ENCODE peak calls at places on chromosome 10, in six cellular contexts. S is caudate nucleus; E is H9; Q is right lobe of liver; T is naive thymus-derived CD4-positive, alpha-beta T cell; I is fibroblast of lung. C is an unnamed sample.

GRCh38 chr10:20115929-20116328 is 299.7 kb downstream of the PLXDC2 start:
- DNase-seq in S (no peak), E (peak), Q (no peak), T (no peak), I (no peak), C (no peak)

GRCh38 chr10:120578123-120578522 is 121.1 kb downstream of the PLPP4 start:
- DNase-seq in S (no peak), E (no peak), Q (no peak), T (no peak), I (peak), C (no peak)

GRCh38 chr10:124636271-124636993 is 107.7 kb downstream of the FAM53B start:
- DNase-seq in S (no peak), E (no peak), Q (no peak), T (peak), I (no peak), C (no peak)

GRCh38 chr10:124534821-124535601 is 73.4 kb downstream of the LHPP start:
- DNase-seq in S (no peak), E (no peak), Q (no peak), T (no peak), I (no peak), C (no peak)

GRCh38 chr10:95698415-95698814 is 4.7 kb upstream of the TCTN3 start:
- DNase-seq in S (no peak), E (no peak), Q (no peak), T (no peak), I (no peak), C (no peak)

GRCh38 chr10:132470306-132471124 is 67.1 kb upstream of the INPP5A start:
- DNase-seq in S (no peak), E (no peak), Q (peak), T (no peak), I (peak), C (no peak)

GRCh38 chr10:63265646-63266207 is 132.6 kb downstream of the NRBF2 start:
- DNase-seq in S (no peak), E (no peak), Q (no peak), T (no peak), I (no peak), C (no peak)

GRCh38 chr10:46255696-46256355 is 31.0 kb upstream of the ANTXRL start:
- DNase-seq in S (no peak), E (peak), Q (peak), T (peak), I (peak), C (no peak)

GRCh38 chr10:99506416-99506815 is 26.3 kb upstream of the NKX2-3 start:
- DNase-seq in S (no peak), E (no peak), Q (no peak), T (no peak), I (no peak), C (no peak)

GRCh38 chr10:96700477-96701099 is 19.7 kb downstream of the PIK3AP1 start:
- DNase-seq in S (no peak), E (no peak), Q (peak), T (no peak), I (no peak), C (no peak)

GRCh38 chr10:117936136-117936535 is 110.6 kb downstream of the RAB11FIP2 start:
- DNase-seq in S (no peak), E (no peak), Q (no peak), T (no peak), I (peak), C (no peak)

DNA sequence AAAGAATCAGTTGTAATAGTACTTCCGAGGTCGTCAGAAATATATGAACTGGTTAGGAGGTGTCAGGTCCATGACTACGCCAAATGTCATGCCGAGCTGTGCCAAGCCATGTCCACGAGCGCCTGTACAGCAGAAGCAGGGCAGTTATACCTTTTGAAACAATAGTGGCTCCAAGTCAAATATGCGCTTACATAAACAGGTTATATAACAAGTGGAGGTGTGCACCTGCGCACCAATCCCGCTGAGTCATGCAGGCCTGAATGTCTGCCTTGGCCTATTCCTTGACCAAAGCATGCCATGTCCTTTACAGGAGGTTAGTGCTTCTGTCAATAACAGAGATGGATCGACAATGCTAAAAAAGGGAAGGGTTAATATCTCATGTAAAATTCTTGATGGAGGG is 21.3 kb upstream of the TRUB1 start:
- DNase-seq in S (no peak), E (no peak), Q (no peak), T (no peak), I (no peak), C (no peak)
- H3K27ac ChIP-seq in S (no peak), E (no peak), Q (no peak), T (no peak), I (no peak), C (no peak)

DNA sequence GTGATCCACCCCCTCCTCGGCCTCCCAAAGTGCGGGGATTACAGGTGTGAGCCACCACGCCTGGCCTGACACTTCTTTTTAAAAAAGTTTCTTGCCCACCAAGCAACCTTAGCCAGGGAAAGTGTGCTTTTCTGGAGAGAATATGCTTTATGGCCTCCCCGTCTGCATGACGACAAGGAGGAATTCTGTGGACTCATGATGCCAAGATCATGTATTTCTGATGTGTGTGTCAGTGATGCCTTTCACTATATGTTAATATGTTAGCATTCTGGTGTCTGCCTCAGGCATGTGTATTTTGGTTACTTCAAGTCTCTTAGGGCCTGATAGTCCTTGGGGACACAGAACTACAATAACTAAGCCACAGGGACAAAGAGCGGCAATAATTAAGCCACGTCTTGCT is 2.1 kb downstream of the PDSS1 start:
- DNase-seq in S (no peak), E (no peak), Q (no peak), T (no peak), I (no peak), C (no peak)
- H3K27ac ChIP-seq in S (no peak), E (no peak), Q (no peak), T (no peak), I (no peak), C (no peak)

DNA sequence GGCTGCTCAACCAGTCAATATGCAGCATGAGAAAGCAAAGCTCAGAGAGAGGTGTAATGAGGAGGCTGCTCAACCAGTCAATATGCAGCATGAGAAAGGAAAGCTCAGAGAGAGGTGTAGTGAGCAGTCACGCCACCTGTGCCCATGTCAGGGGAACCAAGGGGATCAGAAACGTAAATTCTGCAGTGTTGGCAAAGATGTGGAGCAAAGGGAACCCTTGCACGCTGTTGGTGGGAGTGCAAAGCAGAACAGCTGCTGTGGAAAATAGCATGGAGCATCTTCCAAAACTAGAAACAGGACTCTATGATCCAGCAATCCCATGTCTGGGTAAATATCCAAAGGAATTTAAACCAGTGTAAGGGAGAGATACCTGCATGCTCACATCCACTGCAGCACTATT is 194.9 kb downstream of the DIP2C start:
- DNase-seq in S (no peak), E (no peak), Q (no peak), T (no peak), I (no peak), C (no peak)
- H3K27ac ChIP-seq in S (no peak), E (no peak), Q (no peak), T (no peak), I (no peak), C (no peak)

DNA sequence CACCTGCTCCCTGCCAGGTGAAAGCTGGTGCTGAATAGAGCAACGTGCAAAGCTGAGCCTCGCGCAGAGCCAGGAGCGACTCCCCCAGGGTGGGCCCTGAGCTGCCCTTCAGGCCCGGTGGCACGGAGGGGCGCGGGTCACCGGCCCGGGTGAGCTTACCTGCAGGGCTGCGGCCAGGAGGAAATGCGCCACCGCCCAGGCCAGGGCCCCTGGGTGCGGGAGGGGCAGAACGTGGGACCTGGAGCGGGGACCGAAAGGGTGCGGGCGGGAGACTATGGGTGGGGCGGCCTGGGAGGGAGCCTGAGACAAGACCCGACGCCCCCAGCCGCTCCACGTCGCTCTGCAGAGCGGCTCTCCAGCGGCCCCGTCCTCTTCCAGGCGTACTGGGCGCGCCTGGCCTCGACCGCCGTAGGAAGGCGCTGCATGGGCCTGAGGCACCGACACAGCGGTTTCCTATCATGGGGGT is 122.1 kb downstream of the BTAF1 start:
- DNase-seq in S (no peak), E (peak), Q (no peak), T (no peak), I (no peak), C (no peak)
- H3K27ac ChIP-seq in S (no peak), E (no peak), Q (no peak), T (no peak), I (no peak), C (no peak)

GRCh38 chr10:13589316-13589715 is 2.6 kb downstream of the PRPF18 start:
- DNase-seq in S (no peak), E (no peak), Q (no peak), T (no peak), I (no peak), C (no peak)

GRCh38 chr10:13587367-13587766 is 602 bp downstream of the PRPF18 start:
- DNase-seq in S (no peak), E (no peak), Q (no peak), T (no peak), I (no peak), C (no peak)

GRCh38 chr10:13585943-13586342 is 822 bp upstream of the PRPF18 start:
- DNase-seq in S (no peak), E (no peak), Q (no peak), T (no peak), I (no peak), C (no peak)

GRCh38 chr10:13585195-13585751 is 1.5 kb upstream of the PRPF18 start:
- DNase-seq in S (no peak), E (no peak), Q (no peak), T (no peak), I (no peak), C (no peak)

GRCh38 chr10:13586676-13587355 is at the start of gene PRPF18:
- DNase-seq in S (peak), E (peak), Q (peak), T (peak), I (peak), C (peak)
- H3K27ac ChIP-seq in S (peak), E (no peak), Q (peak), T (peak), I (peak), C (no peak)

GRCh38 chr10:101357958-101358357 is 4.0 kb downstream of the BTRC start:
- DNase-seq in S (no peak), E (no peak), Q (no peak), T (no peak), I (no peak), C (no peak)

GRCh38 chr10:101354584-101355070 is 662 bp downstream of the BTRC start:
- DNase-seq in S (peak), E (no peak), Q (no peak), T (no peak), I (no peak), C (no peak)

GRCh38 chr10:101356132-101356531 is 2.2 kb downstream of the BTRC start:
- DNase-seq in S (no peak), E (no peak), Q (no peak), T (no peak), I (no peak), C (no peak)

GRCh38 chr10:101353692-101354583 is at the start of gene BTRC:
- DNase-seq in S (peak), E (peak), Q (peak), T (peak), I (peak), C (peak)

DNA sequence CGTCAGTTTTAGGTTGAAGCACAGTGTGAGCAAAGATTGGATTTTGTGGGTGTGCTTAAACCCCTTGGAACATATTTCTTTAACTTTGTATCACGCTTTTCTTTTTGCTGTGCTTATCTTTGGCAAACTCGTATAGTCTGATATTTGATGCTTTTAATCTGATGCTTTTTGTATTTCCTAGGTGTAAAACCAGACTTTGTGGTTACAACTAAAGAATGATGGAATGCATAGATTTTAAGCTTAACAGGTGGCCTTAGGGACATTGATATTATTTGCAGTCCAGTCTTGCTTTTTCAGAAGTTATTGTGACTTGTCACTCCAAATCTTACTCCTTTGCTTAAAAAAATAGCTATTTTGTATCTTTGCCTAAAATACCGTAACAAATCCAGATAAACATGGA is 1.3 kb downstream of the BTRC start:
- DNase-seq in S (no peak), E (no peak), Q (no peak), T (no peak), I (no peak), C (no peak)
- H3K27ac ChIP-seq in S (no peak), E (no peak), Q (no peak), T (no peak), I (no peak), C (peak)

DNA sequence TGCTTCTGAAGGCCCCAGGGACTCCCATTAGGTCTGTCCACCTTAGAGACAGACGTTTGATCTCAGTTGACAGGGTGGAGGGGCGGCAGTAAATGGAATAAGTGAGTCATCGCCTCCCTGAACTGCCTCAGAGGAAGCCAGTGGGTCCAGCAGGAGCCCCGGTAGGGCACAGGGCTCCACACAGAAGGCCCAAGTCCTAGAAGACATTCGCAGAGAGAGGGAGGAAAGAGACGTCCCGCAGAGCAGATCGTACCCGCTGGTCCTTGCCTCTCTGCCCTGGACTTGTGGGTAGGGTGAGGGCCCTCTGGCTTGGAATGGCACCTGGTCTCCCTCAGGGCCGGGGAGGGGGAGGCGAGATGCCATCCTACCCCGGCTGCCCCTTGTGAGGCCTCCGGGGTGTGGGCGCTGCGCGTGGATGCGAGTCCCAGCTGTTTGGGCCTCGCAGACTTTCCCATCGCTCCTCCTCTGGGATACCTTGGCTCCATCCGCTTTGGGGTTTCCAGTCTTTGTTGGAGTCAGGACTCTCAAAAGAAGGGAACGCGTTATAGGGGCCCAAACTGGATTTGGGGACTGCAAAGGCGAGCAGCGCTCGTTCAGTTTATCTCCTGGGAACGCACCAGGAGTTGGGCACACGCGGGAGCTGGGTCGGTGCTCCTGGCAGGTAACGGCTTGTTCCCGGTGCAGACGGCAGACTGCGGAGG is 5.1 kb downstream of the TLX1 start:
- DNase-seq in S (no peak), E (peak), Q (no peak), T (no peak), I (peak), C (no peak)
- H3K27ac ChIP-seq in S (no peak), E (no peak), Q (no peak), T (no peak), I (no peak), C (no peak)

GRCh38 chr10:51022933-51023585 is 51.2 kb upstream of the PRKG1 start:
- DNase-seq in S (no peak), E (no peak), Q (no peak), T (no peak), I (no peak), C (no peak)
- H3K27ac ChIP-seq in S (no peak), E (no peak), Q (peak), T (no peak), I (no peak), C (no peak)

GRCh38 chr10:122492955-122493597 is 31.7 kb downstream of the HTRA1 start:
- DNase-seq in S (no peak), E (no peak), Q (no peak), T (no peak), I (peak), C (no peak)

GRCh38 chr10:122494833-122495232 is 33.5 kb downstream of the HTRA1 start:
- DNase-seq in S (no peak), E (no peak), Q (no peak), T (no peak), I (peak), C (no peak)

GRCh38 chr10:122494173-122494820 is 32.9 kb downstream of the HTRA1 start:
- DNase-seq in S (no peak), E (no peak), Q (no peak), T (no peak), I (no peak), C (no peak)

GRCh38 chr10:122492006-122492405 is 30.7 kb downstream of the HTRA1 start:
- DNase-seq in S (no peak), E (no peak), Q (no peak), T (no peak), I (peak), C (no peak)

GRCh38 chr10:122493761-122494160 is 32.4 kb downstream of the HTRA1 start:
- DNase-seq in S (no peak), E (no peak), Q (no peak), T (no peak), I (no peak), C (no peak)
- H3K27ac ChIP-seq in S (no peak), E (no peak), Q (no peak), T (no peak), I (no peak), C (peak)